ENCODE peak calls at places on chromosomes 6 and 20, in ten cellular contexts. I is choroid plexus epithelial cell; M is left ventricle myocardium inferior; O is caudate nucleus; H is NCI-H446 treated with DMSO at 0.1 percent for 48 hours; A is effector memory CD8-positive, alpha-beta T cell; Y is HTR-8/SVneo; P is adrenal gland; L is MCF 10A; D is GM23338. E is an unnamed sample.

GRCh38 chr20:19079536-19080299 is 132.7 kb upstream of the SLC24A3 start:
- DNase-seq in I (no peak), M (no peak), O (no peak), H (no peak), A (no peak), Y (no peak), P (no peak), L (peak), D (no peak), E (no peak)

GRCh38 chr6:108464506-108465084 is 96.1 kb upstream of the FOXO3 start:
- DNase-seq in I (no peak), M (no peak), O (no peak), H (peak), A (no peak), Y (no peak), P (no peak), L (no peak), D (peak), E (no peak)

GRCh38 chr20:15296422-15296821 is 959.0 kb upstream of the FLRT3 start:
- DNase-seq in I (no peak), M (no peak), O (no peak), H (no peak), A (no peak), Y (no peak), P (no peak), L (no peak), D (no peak), E (no peak)

GRCh38 chr6:151325075-151326050 is 66.0 kb downstream of the ZBTB2 start:
- DNase-seq in I (peak), M (peak), O (peak), H (no peak), A (peak), Y (peak), P (peak), L (peak), D (peak), E (no peak)

GRCh38 chr20:32465092-32465900 is 107.2 kb downstream of the ASXL1 start:
- DNase-seq in I (peak), M (peak), O (no peak), H (no peak), A (no peak), Y (no peak), P (peak), L (no peak), D (no peak), E (no peak)

GRCh38 chr6:49666930-49667369 is 30.3 kb upstream of the RHAG start:
- DNase-seq in I (no peak), M (no peak), O (no peak), H (no peak), A (no peak), Y (no peak), P (no peak), L (no peak), D (peak), E (no peak)

GRCh38 chr6:155346957-155347356 is 32.7 kb upstream of the TFB1M start:
- DNase-seq in I (no peak), M (no peak), O (no peak), H (no peak), A (no peak), Y (no peak), P (no peak), L (no peak), D (no peak), E (no peak)

GRCh38 chr20:41135187-41135887 is 2.0 kb upstream of the PLCG1 start:
- DNase-seq in I (peak), M (no peak), O (no peak), H (no peak), A (peak), Y (peak), P (peak), L (peak), D (peak), E (no peak)

E was measured in hippocampal formation.